ENCODE peak calls at places on chromosome 9, in six cellular contexts. I is right lobe of liver, Z is A673, N is fibroblast of mammary gland, L is WTC11, X is upper lobe of left lung. Q is an unnamed sample.

GRCh38 chr9:3751125-3751758 is 225.4 kb upstream of the RFX3 start:
- DNase-seq in I (no peak), Z (no peak), N (peak), L (no peak), X (no peak), Q (no peak)

GRCh38 chr9:137787786-137788505 is 89.6 kb upstream of the CACNA1B start:
- DNase-seq in I (no peak), Z (no peak), N (no peak), L (no peak), X (no peak), Q (no peak)

GRCh38 chr9:122307925-122308324 is 43.2 kb downstream of the MRRF start:
- DNase-seq in I (no peak), Z (no peak), N (no peak), L (no peak), X (no peak), Q (no peak)

GRCh38 chr9:108511200-108511756 is 344.5 kb downstream of the ACTL7B start:
- DNase-seq in I (no peak), Z (no peak), N (peak), L (no peak), X (no peak), Q (no peak)

GRCh38 chr9:134592018-134592818 is 49.4 kb upstream of the COL5A1 start:
- DNase-seq in I (no peak), Z (no peak), N (peak), L (no peak), X (peak), Q (no peak)

GRCh38 chr9:125397736-125398135 is 136.1 kb downstream of the GAPVD1 start:
- DNase-seq in I (no peak), Z (no peak), N (no peak), L (no peak), X (no peak), Q (no peak)

GRCh38 chr9:113178087-113178486 is 27.3 kb downstream of the SLC31A2 start:
- DNase-seq in I (no peak), Z (no peak), N (peak), L (no peak), X (no peak), Q (no peak)

GRCh38 chr9:135073741-135074305 is 13.6 kb upstream of the OLFM1 start:
- DNase-seq in I (peak), Z (no peak), N (no peak), L (no peak), X (no peak), Q (peak)

GRCh38 chr9:33380390-33381094 is 21.8 kb downstream of the AQP7 start:
- DNase-seq in I (no peak), Z (no peak), N (no peak), L (no peak), X (no peak), Q (no peak)

GRCh38 chr9:91945277-91946074 is 4.6 kb downstream of the ROR2 start:
- DNase-seq in I (no peak), Z (peak), N (peak), L (no peak), X (no peak), Q (no peak)

GRCh38 chr9:120531683-120532300 is 48.2 kb downstream of the CDK5RAP2 start:
- DNase-seq in I (peak), Z (peak), N (peak), L (peak), X (no peak), Q (no peak)

GRCh38 chr9:112249277-112249676 is 74.2 kb upstream of the SUSD1 start:
- DNase-seq in I (no peak), Z (no peak), N (peak), L (no peak), X (no peak), Q (no peak)

GRCh38 chr9:98074119-98074990 is 17.8 kb downstream of the NANS start:
- DNase-seq in I (peak), Z (peak), N (peak), L (peak), X (no peak), Q (peak)

GRCh38 chr9:116951588-116952433 is 264.7 kb downstream of the TRIM32 start:
- DNase-seq in I (no peak), Z (no peak), N (peak), L (no peak), X (no peak), Q (no peak)

GRCh38 chr9:93929231-93929630 is 25.9 kb downstream of the BARX1 start:
- DNase-seq in I (no peak), Z (no peak), N (no peak), L (no peak), X (no peak), Q (no peak)

GRCh38 chr9:107733530-107733907 is 243.9 kb upstream of the KLF4 start:
- DNase-seq in I (peak), Z (no peak), N (peak), L (no peak), X (no peak), Q (no peak)

GRCh38 chr9:80928697-80929096 is 760.6 kb downstream of the TLE1 start:
- DNase-seq in I (no peak), Z (no peak), N (no peak), L (no peak), X (no peak), Q (no peak)

GRCh38 chr9:31824860-31825259 is 559.6 kb upstream of the ACO1 start:
- DNase-seq in I (peak), Z (no peak), N (no peak), L (no peak), X (no peak), Q (no peak)

GRCh38 chr9:113468716-113469448 is 5.4 kb downstream of the RGS3 start:
- DNase-seq in I (peak), Z (no peak), N (no peak), L (no peak), X (no peak), Q (no peak)

GRCh38 chr9:20732118-20732517 is 48.1 kb downstream of the FOCAD start:
- DNase-seq in I (no peak), Z (peak), N (peak), L (no peak), X (no peak), Q (no peak)

GRCh38 chr9:91234523-91234922 is 127.2 kb downstream of the AUH start:
- DNase-seq in I (no peak), Z (no peak), N (peak), L (no peak), X (no peak), Q (no peak)

GRCh38 chr9:101398930-101399640 is 434 bp downstream of the ZNF189 start:
- DNase-seq in I (no peak), Z (peak), N (no peak), L (no peak), X (no peak), Q (no peak)

GRCh38 chr9:19924090-19924489 is 135.3 kb upstream of the SLC24A2 start:
- DNase-seq in I (no peak), Z (no peak), N (peak), L (no peak), X (no peak), Q (no peak)

GRCh38 chr9:34484678-34485077 is 26.1 kb downstream of the DNAI1 start:
- DNase-seq in I (no peak), Z (no peak), N (no peak), L (no peak), X (no peak), Q (no peak)

GRCh38 chr9:104090578-104090977 is 3.5 kb upstream of the SMC2 start:
- DNase-seq in I (no peak), Z (no peak), N (no peak), L (no peak), X (no peak), Q (no peak)

DNA sequence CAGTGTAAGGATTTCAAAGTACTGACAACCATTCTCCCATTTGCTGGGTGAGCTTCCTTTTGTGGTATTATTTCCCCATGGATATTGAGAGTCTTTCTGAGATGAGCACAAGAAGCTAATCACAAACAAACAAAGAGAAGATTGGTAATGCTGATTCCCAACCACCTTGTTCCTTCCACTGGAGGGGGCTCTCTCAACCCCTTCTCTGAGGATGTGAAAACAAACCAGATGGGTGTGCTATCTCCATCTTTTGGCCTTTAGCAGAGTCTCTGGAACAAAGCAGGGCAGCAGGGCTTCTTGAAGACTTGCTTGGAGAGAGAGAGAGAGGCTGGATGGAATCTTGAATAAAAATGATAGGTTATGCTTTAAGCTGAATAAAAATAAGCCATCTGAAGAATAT is 576.7 kb upstream of the ZNF462 start:
- DNase-seq in I (no peak), Z (no peak), N (peak), L (peak), X (no peak), Q (no peak)
- TF ChIP-seq CTCF in I (no peak), Z (no peak), N (no peak), L (peak), X (no peak), Q (no peak)

DNA sequence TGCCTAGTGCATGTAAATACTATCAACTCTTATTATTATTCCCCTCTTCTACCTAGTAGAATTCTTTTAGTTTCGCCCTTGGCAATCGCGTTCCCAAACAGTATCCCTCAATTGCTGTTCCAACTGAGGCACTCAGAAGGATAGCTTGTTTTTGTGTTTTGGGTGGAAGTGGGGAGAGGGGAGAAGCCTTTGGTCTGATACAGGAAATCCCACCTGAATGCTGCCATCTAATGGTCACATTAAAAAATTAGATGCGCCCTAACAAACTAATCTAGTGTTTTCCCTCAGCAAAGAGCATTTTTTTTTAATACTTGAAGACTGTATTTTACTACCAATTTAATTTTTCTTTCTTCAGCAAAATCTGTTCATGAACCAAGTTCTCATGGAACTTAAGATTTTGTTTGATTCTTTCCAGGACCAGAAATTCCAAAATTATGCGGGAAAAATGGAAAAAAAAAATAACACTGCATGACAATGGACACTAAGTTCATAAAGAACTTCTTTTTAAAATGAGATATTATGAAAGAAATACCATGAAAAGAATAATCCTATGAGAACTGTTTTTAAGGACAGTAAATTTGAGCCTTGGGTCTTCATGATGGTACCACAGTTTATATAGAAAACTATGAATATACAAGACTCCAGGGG is 22.2 kb upstream of the GLDC start:
- DNase-seq in I (no peak), Z (peak), N (peak), L (no peak), X (no peak), Q (no peak)
- TF ChIP-seq CTCF in I (peak), Z (peak), N (peak), L (peak), X (peak), Q (no peak)

GRCh38 chr9:136361757-136362449 is 1.6 kb downstream of the DNLZ start:
- DNase-seq in I (no peak), Z (no peak), N (peak), L (no peak), X (peak), Q (no peak)
- TF ChIP-seq CTCF in I (no peak), Z (no peak), N (no peak), L (no peak), X (no peak), Q (no peak)

DNA sequence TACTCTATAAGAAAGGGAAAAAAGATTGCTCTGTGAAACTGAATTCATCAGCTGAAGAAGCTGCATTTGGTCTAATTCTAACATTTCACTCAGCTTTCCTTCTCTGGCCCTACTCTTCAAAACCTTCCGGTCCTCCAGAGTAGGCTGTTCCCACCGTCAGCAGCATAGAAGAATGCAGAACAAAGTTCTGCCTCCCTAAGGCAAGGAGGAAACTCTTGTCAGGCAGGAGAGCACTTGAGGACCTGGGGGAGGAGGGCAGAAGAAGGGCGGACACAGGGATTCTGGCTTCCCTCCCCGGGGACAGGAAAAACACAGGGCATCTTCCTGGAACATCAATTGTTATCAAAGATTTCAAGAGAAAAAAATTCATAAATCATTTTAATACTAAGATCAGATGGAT is 69.2 kb upstream of the SHB start:
- DNase-seq in I (no peak), Z (no peak), N (no peak), L (no peak), X (no peak), Q (no peak)
- TF ChIP-seq CTCF in I (no peak), Z (no peak), N (no peak), L (no peak), X (no peak), Q (no peak)

GRCh38 chr9:133499130-133499891 is 20.4 kb upstream of the SLC2A6 start:
- DNase-seq in I (no peak), Z (no peak), N (no peak), L (no peak), X (peak), Q (no peak)
- TF ChIP-seq CTCF in I (peak), Z (no peak), N (no peak), L (no peak), X (no peak), Q (peak)

Q was measured in spleen.